ENCODE peak calls at places on chromosomes 6 and 20, in seven cellular contexts. One of them, this sample, is unnamed.

GRCh38 chr20:63415418-63416108 is 54.4 kb upstream of the CHRNA4 start:
- DNase-seq in CD4-positive, CD25-positive, alpha-beta regulatory T cell: no peak
- DNase-seq in fibroblast of lung: no peak
- DNase-seq in glutamatergic neuron: no peak
- DNase-seq in EL: no peak
- DNase-seq in activated T-cell treated with anti-CD3 and anti-CD28 coated beads for 24 hours: no peak
- DNase-seq in MM.1S: no peak
- DNase-seq in this sample: no peak

GRCh38 chr20:35093245-35093884 is 758 bp upstream of the TRPC4AP start:
- DNase-seq in CD4-positive, CD25-positive, alpha-beta regulatory T cell: no peak
- DNase-seq in fibroblast of lung: peak
- DNase-seq in glutamatergic neuron: no peak
- DNase-seq in EL: peak
- DNase-seq in activated T-cell treated with anti-CD3 and anti-CD28 coated beads for 24 hours: peak
- DNase-seq in MM.1S: no peak
- DNase-seq in this sample: no peak

GRCh38 chr6:153625089-153625488 is 414.0 kb upstream of the OPRM1 start:
- DNase-seq in CD4-positive, CD25-positive, alpha-beta regulatory T cell: no peak
- DNase-seq in fibroblast of lung: peak
- DNase-seq in glutamatergic neuron: no peak
- DNase-seq in EL: peak
- DNase-seq in activated T-cell treated with anti-CD3 and anti-CD28 coated beads for 24 hours: no peak
- DNase-seq in MM.1S: no peak
- DNase-seq in this sample: no peak

GRCh38 chr6:157669747-157670216 is 153.3 kb upstream of the SNX9 start:
- DNase-seq in CD4-positive, CD25-positive, alpha-beta regulatory T cell: no peak
- DNase-seq in fibroblast of lung: peak
- DNase-seq in glutamatergic neuron: peak
- DNase-seq in EL: peak
- DNase-seq in activated T-cell treated with anti-CD3 and anti-CD28 coated beads for 24 hours: no peak
- DNase-seq in MM.1S: no peak
- DNase-seq in this sample: no peak

GRCh38 chr6:110325197-110325596 is 33.0 kb downstream of the METTL24 start:
- DNase-seq in CD4-positive, CD25-positive, alpha-beta regulatory T cell: no peak
- DNase-seq in fibroblast of lung: peak
- DNase-seq in glutamatergic neuron: no peak
- DNase-seq in EL: peak
- DNase-seq in activated T-cell treated with anti-CD3 and anti-CD28 coated beads for 24 hours: no peak
- DNase-seq in MM.1S: no peak
- DNase-seq in this sample: no peak

GRCh38 chr6:144582939-144583613 is 297.9 kb downstream of the UTRN start:
- DNase-seq in CD4-positive, CD25-positive, alpha-beta regulatory T cell: peak
- DNase-seq in fibroblast of lung: peak
- DNase-seq in glutamatergic neuron: peak
- DNase-seq in EL: peak
- DNase-seq in activated T-cell treated with anti-CD3 and anti-CD28 coated beads for 24 hours: peak
- DNase-seq in MM.1S: peak
- DNase-seq in this sample: peak

GRCh38 chr20:3828798-3829197 is 8.5 kb downstream of the AP5S1 start:
- DNase-seq in CD4-positive, CD25-positive, alpha-beta regulatory T cell: no peak
- DNase-seq in fibroblast of lung: no peak
- DNase-seq in glutamatergic neuron: no peak
- DNase-seq in EL: no peak
- DNase-seq in activated T-cell treated with anti-CD3 and anti-CD28 coated beads for 24 hours: no peak
- DNase-seq in MM.1S: no peak
- DNase-seq in this sample: no peak

GRCh38 chr6:108074057-108074358 is 533 bp downstream of the OSTM1 start:
- DNase-seq in CD4-positive, CD25-positive, alpha-beta regulatory T cell: no peak
- DNase-seq in fibroblast of lung: no peak
- DNase-seq in glutamatergic neuron: no peak
- DNase-seq in EL: no peak
- DNase-seq in activated T-cell treated with anti-CD3 and anti-CD28 coated beads for 24 hours: no peak
- DNase-seq in MM.1S: no peak
- DNase-seq in this sample: no peak

GRCh38 chr20:13261460-13262301 is 40.6 kb downstream of the ISM1 start:
- DNase-seq in CD4-positive, CD25-positive, alpha-beta regulatory T cell: peak
- DNase-seq in fibroblast of lung: peak
- DNase-seq in glutamatergic neuron: peak
- DNase-seq in EL: peak
- DNase-seq in activated T-cell treated with anti-CD3 and anti-CD28 coated beads for 24 hours: peak
- DNase-seq in MM.1S: peak
- DNase-seq in this sample: peak

GRCh38 chr6:47238456-47238995 is 71.2 kb downstream of the TNFRSF21 start:
- DNase-seq in CD4-positive, CD25-positive, alpha-beta regulatory T cell: no peak
- DNase-seq in fibroblast of lung: peak
- DNase-seq in glutamatergic neuron: no peak
- DNase-seq in EL: no peak
- DNase-seq in activated T-cell treated with anti-CD3 and anti-CD28 coated beads for 24 hours: no peak
- DNase-seq in MM.1S: no peak
- DNase-seq in this sample: no peak

GRCh38 chr6:98986216-98986615 is 38.5 kb upstream of the FBXL4 start:
- DNase-seq in CD4-positive, CD25-positive, alpha-beta regulatory T cell: no peak
- DNase-seq in fibroblast of lung: no peak
- DNase-seq in glutamatergic neuron: no peak
- DNase-seq in EL: no peak
- DNase-seq in activated T-cell treated with anti-CD3 and anti-CD28 coated beads for 24 hours: no peak
- DNase-seq in MM.1S: no peak
- DNase-seq in this sample: no peak

GRCh38 chr6:15876406-15876805 is 213.6 kb upstream of the DTNBP1 start:
- DNase-seq in CD4-positive, CD25-positive, alpha-beta regulatory T cell: no peak
- DNase-seq in fibroblast of lung: peak
- DNase-seq in glutamatergic neuron: no peak
- DNase-seq in EL: peak
- DNase-seq in activated T-cell treated with anti-CD3 and anti-CD28 coated beads for 24 hours: no peak
- DNase-seq in MM.1S: no peak
- DNase-seq in this sample: no peak

GRCh38 chr6:106997392-106998257 is 23.1 kb upstream of the CD24 start:
- DNase-seq in CD4-positive, CD25-positive, alpha-beta regulatory T cell: peak
- DNase-seq in fibroblast of lung: peak
- DNase-seq in glutamatergic neuron: peak
- DNase-seq in EL: peak
- DNase-seq in activated T-cell treated with anti-CD3 and anti-CD28 coated beads for 24 hours: peak
- DNase-seq in MM.1S: peak
- DNase-seq in this sample: peak

GRCh38 chr20:12531626-12532025 is 477.1 kb upstream of the SPTLC3 start:
- DNase-seq in CD4-positive, CD25-positive, alpha-beta regulatory T cell: no peak
- DNase-seq in fibroblast of lung: no peak
- DNase-seq in glutamatergic neuron: no peak
- DNase-seq in EL: no peak
- DNase-seq in activated T-cell treated with anti-CD3 and anti-CD28 coated beads for 24 hours: no peak
- DNase-seq in MM.1S: no peak
- DNase-seq in this sample: no peak

GRCh38 chr6:2960935-2961334 is 10.4 kb downstream of the SERPINB6 start:
- DNase-seq in CD4-positive, CD25-positive, alpha-beta regulatory T cell: no peak
- DNase-seq in fibroblast of lung: peak
- DNase-seq in glutamatergic neuron: no peak
- DNase-seq in EL: no peak
- DNase-seq in activated T-cell treated with anti-CD3 and anti-CD28 coated beads for 24 hours: no peak
- DNase-seq in MM.1S: no peak
- DNase-seq in this sample: no peak

GRCh38 chr6:34760108-34760507 is 2.8 kb downstream of the SNRPC start:
- DNase-seq in CD4-positive, CD25-positive, alpha-beta regulatory T cell: no peak
- DNase-seq in fibroblast of lung: no peak
- DNase-seq in glutamatergic neuron: no peak
- DNase-seq in EL: no peak
- DNase-seq in activated T-cell treated with anti-CD3 and anti-CD28 coated beads for 24 hours: no peak
- DNase-seq in MM.1S: no peak
- DNase-seq in this sample: no peak

GRCh38 chr20:49320460-49320859 is 42.6 kb upstream of the ZNFX1 start:
- DNase-seq in CD4-positive, CD25-positive, alpha-beta regulatory T cell: no peak
- DNase-seq in fibroblast of lung: peak
- DNase-seq in glutamatergic neuron: peak
- DNase-seq in EL: peak
- DNase-seq in activated T-cell treated with anti-CD3 and anti-CD28 coated beads for 24 hours: no peak
- DNase-seq in MM.1S: no peak
- DNase-seq in this sample: no peak

GRCh38 chr6:130421567-130421966 is 55.8 kb downstream of the TMEM200A start:
- DNase-seq in CD4-positive, CD25-positive, alpha-beta regulatory T cell: no peak
- DNase-seq in fibroblast of lung: peak
- DNase-seq in glutamatergic neuron: no peak
- DNase-seq in EL: peak
- DNase-seq in activated T-cell treated with anti-CD3 and anti-CD28 coated beads for 24 hours: no peak
- DNase-seq in MM.1S: no peak
- DNase-seq in this sample: no peak

GRCh38 chr6:41644297-41644879 is 6.1 kb downstream of the MDFI start:
- DNase-seq in CD4-positive, CD25-positive, alpha-beta regulatory T cell: no peak
- DNase-seq in fibroblast of lung: no peak
- DNase-seq in glutamatergic neuron: no peak
- DNase-seq in EL: no peak
- DNase-seq in activated T-cell treated with anti-CD3 and anti-CD28 coated beads for 24 hours: no peak
- DNase-seq in MM.1S: no peak
- DNase-seq in this sample: no peak

GRCh38 chr6:24584390-24584735 is 61.6 kb downstream of the KIAA0319 start:
- DNase-seq in CD4-positive, CD25-positive, alpha-beta regulatory T cell: no peak
- DNase-seq in fibroblast of lung: no peak
- DNase-seq in glutamatergic neuron: peak
- DNase-seq in EL: no peak
- DNase-seq in activated T-cell treated with anti-CD3 and anti-CD28 coated beads for 24 hours: no peak
- DNase-seq in MM.1S: no peak
- DNase-seq in this sample: no peak

GRCh38 chr6:24734166-24734565 is 15.2 kb upstream of the C6orf62 start:
- DNase-seq in CD4-positive, CD25-positive, alpha-beta regulatory T cell: no peak
- DNase-seq in fibroblast of lung: no peak
- DNase-seq in glutamatergic neuron: no peak
- DNase-seq in EL: no peak
- DNase-seq in activated T-cell treated with anti-CD3 and anti-CD28 coated beads for 24 hours: no peak
- DNase-seq in MM.1S: no peak
- DNase-seq in this sample: no peak

GRCh38 chr6:111723412-111723970 is 117.8 kb upstream of the TRAF3IP2 start:
- DNase-seq in CD4-positive, CD25-positive, alpha-beta regulatory T cell: no peak
- DNase-seq in fibroblast of lung: peak
- DNase-seq in glutamatergic neuron: no peak
- DNase-seq in EL: no peak
- DNase-seq in activated T-cell treated with anti-CD3 and anti-CD28 coated beads for 24 hours: no peak
- DNase-seq in MM.1S: no peak
- DNase-seq in this sample: no peak

GRCh38 chr6:16965679-16966078 is 136.2 kb upstream of the STMND1 start:
- DNase-seq in CD4-positive, CD25-positive, alpha-beta regulatory T cell: no peak
- DNase-seq in fibroblast of lung: no peak
- DNase-seq in glutamatergic neuron: no peak
- DNase-seq in EL: no peak
- DNase-seq in activated T-cell treated with anti-CD3 and anti-CD28 coated beads for 24 hours: no peak
- DNase-seq in MM.1S: no peak
- DNase-seq in this sample: no peak

GRCh38 chr20:20207872-20208271 is 155.5 kb downstream of the CFAP61 start:
- DNase-seq in CD4-positive, CD25-positive, alpha-beta regulatory T cell: no peak
- DNase-seq in fibroblast of lung: no peak
- DNase-seq in glutamatergic neuron: no peak
- DNase-seq in EL: no peak
- DNase-seq in activated T-cell treated with anti-CD3 and anti-CD28 coated beads for 24 hours: no peak
- DNase-seq in MM.1S: peak
- DNase-seq in this sample: no peak

GRCh38 chr6:108588586-108588985 is 27.9 kb downstream of the FOXO3 start:
- DNase-seq in CD4-positive, CD25-positive, alpha-beta regulatory T cell: no peak
- DNase-seq in fibroblast of lung: peak
- DNase-seq in glutamatergic neuron: no peak
- DNase-seq in EL: peak
- DNase-seq in activated T-cell treated with anti-CD3 and anti-CD28 coated beads for 24 hours: no peak
- DNase-seq in MM.1S: peak
- DNase-seq in this sample: no peak

GRCh38 chr6:48140221-48140620 is 29.2 kb upstream of the PTCHD4 start:
- DNase-seq in CD4-positive, CD25-positive, alpha-beta regulatory T cell: no peak
- DNase-seq in fibroblast of lung: no peak
- DNase-seq in glutamatergic neuron: no peak
- DNase-seq in EL: peak
- DNase-seq in activated T-cell treated with anti-CD3 and anti-CD28 coated beads for 24 hours: no peak
- DNase-seq in MM.1S: no peak
- DNase-seq in this sample: no peak

This sample was measured in central memory CD4-positive, alpha-beta T cell.